ENCODE peak calls at places on chromosomes 2 and 18, in ten cellular contexts. Y is stimulated activated CD4-positive, alpha-beta T cell treated with anti-CD3 and anti-CD28 coated beads, Interleukin-12 subunit alpha, Interleukin-12 subunit beta, amount 100 ng/mL, for 4 hours; Z is activated CD8-positive, alpha-beta memory T cell treated with anti-CD3 and anti-CD28 coated beads for 48 hours; M is stromal cell of bone marrow; H is H7; G is fibroblast of lung; J is GM06990; O is hippocampal formation; B is BJ; X is osteocyte. L is an unnamed sample.

GRCh38 chr2:152336103-152336853 is 1.3 kb downstream of the FMNL2 start:
- DNase-seq in Y (no peak), Z (no peak), M (peak), H (peak), G (peak), J (peak), O (peak), B (no peak), X (peak), L (peak)

GRCh38 chr2:75605770-75606535 is 40.6 kb upstream of the MRPL19 start:
- DNase-seq in Y (no peak), Z (no peak), M (peak), H (peak), G (peak), J (no peak), O (peak), B (peak), X (no peak), L (no peak)

GRCh38 chr2:240386321-240386720 is 49.1 kb upstream of the GPC1 start:
- DNase-seq in Y (no peak), Z (no peak), M (no peak), H (no peak), G (no peak), J (no peak), O (no peak), B (no peak), X (no peak), L (no peak)

GRCh38 chr18:55997156-55997561 is 409.2 kb upstream of the TCF4 start:
- DNase-seq in Y (no peak), Z (no peak), M (peak), H (no peak), G (peak), J (no peak), O (no peak), B (no peak), X (no peak), L (no peak)

GRCh38 chr2:120703330-120703994 is 32.2 kb upstream of the GLI2 start:
- DNase-seq in Y (no peak), Z (no peak), M (peak), H (peak), G (peak), J (no peak), O (no peak), B (no peak), X (no peak), L (no peak)

GRCh38 chr2:230254152-230254881 is 28.8 kb downstream of the SP140 start:
- DNase-seq in Y (no peak), Z (no peak), M (no peak), H (no peak), G (no peak), J (no peak), O (no peak), B (no peak), X (no peak), L (no peak)

GRCh38 chr2:98445167-98445522 is 487 bp downstream of the INPP4A start:
- DNase-seq in Y (no peak), Z (no peak), M (no peak), H (no peak), G (peak), J (no peak), O (no peak), B (no peak), X (no peak), L (peak)

GRCh38 chr2:27566628-27567027 is 16.2 kb upstream of the ZNF512 start:
- DNase-seq in Y (no peak), Z (no peak), M (peak), H (no peak), G (peak), J (no peak), O (no peak), B (peak), X (no peak), L (no peak)

GRCh38 chr18:67916142-67916541 is 399.6 kb upstream of the DSEL start:
- DNase-seq in Y (no peak), Z (no peak), M (no peak), H (no peak), G (peak), J (no peak), O (no peak), B (no peak), X (no peak), L (no peak)

GRCh38 chr2:158776236-158776635 is 18.9 kb upstream of the DAPL1 start:
- DNase-seq in Y (no peak), Z (no peak), M (no peak), H (no peak), G (no peak), J (no peak), O (no peak), B (no peak), X (no peak), L (no peak)

GRCh38 chr2:218744615-218745014 is 34.0 kb downstream of the TTLL4 start:
- DNase-seq in Y (no peak), Z (no peak), M (no peak), H (no peak), G (no peak), J (no peak), O (no peak), B (no peak), X (no peak), L (no peak)

GRCh38 chr2:202022755-202023154 is 10.9 kb upstream of the FZD7 start:
- DNase-seq in Y (no peak), Z (no peak), M (no peak), H (no peak), G (no peak), J (no peak), O (no peak), B (no peak), X (no peak), L (peak)

GRCh38 chr2:193816008-193816407 is 1621.3 kb upstream of the TMEFF2 start:
- DNase-seq in Y (no peak), Z (no peak), M (no peak), H (no peak), G (no peak), J (no peak), O (no peak), B (no peak), X (no peak), L (no peak)

GRCh38 chr18:12373032-12373770 is 3.8 kb downstream of the AFG3L2 start:
- DNase-seq in Y (no peak), Z (no peak), M (no peak), H (no peak), G (peak), J (no peak), O (no peak), B (no peak), X (no peak), L (no peak)

GRCh38 chr2:99841749-99842148 is 300.6 kb downstream of the AFF3 start:
- DNase-seq in Y (no peak), Z (no peak), M (no peak), H (no peak), G (peak), J (no peak), O (no peak), B (no peak), X (no peak), L (no peak)

GRCh38 chr2:170098626-170099312 is 79.2 kb upstream of the MYO3B start:
- DNase-seq in Y (no peak), Z (no peak), M (no peak), H (no peak), G (peak), J (no peak), O (no peak), B (no peak), X (no peak), L (no peak)

GRCh38 chr2:221254281-221254680 is 317.8 kb downstream of the EPHA4 start:
- DNase-seq in Y (no peak), Z (no peak), M (no peak), H (peak), G (peak), J (no peak), O (no peak), B (no peak), X (no peak), L (peak)

GRCh38 chr2:224837558-224837957 is 121.4 kb upstream of the CCDC195 start:
- DNase-seq in Y (no peak), Z (no peak), M (peak), H (no peak), G (peak), J (no peak), O (no peak), B (peak), X (no peak), L (no peak)

GRCh38 chr2:149739880-149740265 is 152.3 kb upstream of the MMADHC start:
- DNase-seq in Y (no peak), Z (no peak), M (no peak), H (no peak), G (peak), J (no peak), O (no peak), B (no peak), X (no peak), L (no peak)

GRCh38 chr18:79448621-79449020 is 52.9 kb downstream of the NFATC1 start:
- DNase-seq in Y (no peak), Z (no peak), M (no peak), H (peak), G (no peak), J (no peak), O (no peak), B (no peak), X (no peak), L (no peak)

GRCh38 chr2:190879474-190880373 is 897 bp upstream of the GLS start:
- DNase-seq in Y (peak), Z (peak), M (peak), H (peak), G (peak), J (no peak), O (no peak), B (no peak), X (no peak), L (no peak)

GRCh38 chr2:158923180-158923594 is 45.3 kb upstream of the TANC1 start:
- DNase-seq in Y (no peak), Z (no peak), M (no peak), H (peak), G (peak), J (no peak), O (no peak), B (no peak), X (no peak), L (no peak)

GRCh38 chr18:46946656-46947282 is 29.4 kb downstream of the KATNAL2 start:
- DNase-seq in Y (peak), Z (peak), M (peak), H (peak), G (peak), J (peak), O (peak), B (peak), X (peak), L (peak)

GRCh38 chr18:50796495-50796894 is 23.3 kb downstream of the MRO start:
- DNase-seq in Y (no peak), Z (no peak), M (no peak), H (no peak), G (no peak), J (no peak), O (no peak), B (no peak), X (no peak), L (no peak)

GRCh38 chr2:85792783-85793441 is 39.1 kb downstream of the ATOH8 start:
- DNase-seq in Y (no peak), Z (no peak), M (peak), H (peak), G (peak), J (no peak), O (no peak), B (no peak), X (no peak), L (peak)

GRCh38 chr2:24262571-24262970 is 87.7 kb downstream of the FAM228A start:
- DNase-seq in Y (no peak), Z (no peak), M (peak), H (no peak), G (peak), J (no peak), O (no peak), B (no peak), X (no peak), L (no peak)

GRCh38 chr2:46878886-46879285 is 36.7 kb downstream of the MCFD2 start:
- DNase-seq in Y (no peak), Z (no peak), M (peak), H (peak), G (peak), J (no peak), O (peak), B (no peak), X (no peak), L (no peak)

GRCh38 chr2:25257032-25257455 is 84.7 kb downstream of the DNMT3A start:
- DNase-seq in Y (no peak), Z (no peak), M (no peak), H (peak), G (peak), J (no peak), O (peak), B (peak), X (no peak), L (peak)

GRCh38 chr18:40088130-40088529 is 1866.9 kb upstream of the PIK3C3 start:
- DNase-seq in Y (no peak), Z (no peak), M (no peak), H (no peak), G (no peak), J (no peak), O (no peak), B (no peak), X (no peak), L (no peak)

GRCh38 chr2:157789933-157790511 is 86.1 kb downstream of the ACVR1 start:
- DNase-seq in Y (no peak), Z (no peak), M (no peak), H (no peak), G (peak), J (no peak), O (no peak), B (no peak), X (no peak), L (peak)

GRCh38 chr2:11263177-11263576 is 81.3 kb downstream of the ROCK2 start:
- DNase-seq in Y (no peak), Z (no peak), M (no peak), H (no peak), G (no peak), J (no peak), O (no peak), B (no peak), X (no peak), L (no peak)

GRCh38 chr18:50559750-50560680 is at the start of gene MAPK4:
- DNase-seq in Y (peak), Z (no peak), M (no peak), H (peak), G (peak), J (no peak), O (no peak), B (no peak), X (no peak), L (peak)

GRCh38 chr2:61426267-61426897 is 44.5 kb downstream of the USP34 start:
- DNase-seq in Y (peak), Z (peak), M (no peak), H (peak), G (no peak), J (peak), O (no peak), B (no peak), X (no peak), L (peak)

GRCh38 chr18:44589709-44590108 is 91.0 kb upstream of the SETBP1 start:
- DNase-seq in Y (no peak), Z (no peak), M (peak), H (no peak), G (peak), J (no peak), O (no peak), B (peak), X (no peak), L (peak)

L was measured in NCI-H82.